ENCODE peak calls at places on chromosome 16, in nine cellular contexts. One of them, this sample, is unnamed.

GRCh38 chr16:66473654-66474519 is 46.8 kb downstream of the BEAN1 start:
- DNase-seq in T-helper 1 cell: no peak
- DNase-seq in ovary: no peak
- DNase-seq in AG08396: no peak
- DNase-seq in ACHN: no peak
- DNase-seq in retina: no peak
- DNase-seq in nucleus accumbens: no peak
- DNase-seq in stimulated activated naive B cell treated with anti-CD40 and anti-IgM and Interleukin-4, amounts not matched to agents 10 μg/mL and 1 μg/mL and 100 μg/mL, for 72 hours: no peak
- DNase-seq in progenitor cell of endocrine pancreas: no peak
- DNase-seq in this sample: no peak

GRCh38 chr16:3957344-3957980 is 76.9 kb upstream of the CREBBP start:
- DNase-seq in T-helper 1 cell: no peak
- DNase-seq in ovary: no peak
- DNase-seq in AG08396: no peak
- DNase-seq in ACHN: no peak
- DNase-seq in retina: no peak
- DNase-seq in nucleus accumbens: no peak
- DNase-seq in stimulated activated naive B cell treated with anti-CD40 and anti-IgM and Interleukin-4, amounts not matched to agents 10 μg/mL and 1 μg/mL and 100 μg/mL, for 72 hours: no peak
- DNase-seq in progenitor cell of endocrine pancreas: no peak
- DNase-seq in this sample: no peak

GRCh38 chr16:9138731-9139501 is 47.5 kb downstream of the HAPSTR1 start:
- DNase-seq in T-helper 1 cell: peak; percentile 46
- DNase-seq in ovary: peak; percentile 43
- DNase-seq in AG08396: peak; percentile 72
- DNase-seq in ACHN: peak; percentile 72
- DNase-seq in retina: peak; percentile 82
- DNase-seq in nucleus accumbens: peak; percentile 6
- DNase-seq in stimulated activated naive B cell treated with anti-CD40 and anti-IgM and Interleukin-4, amounts not matched to agents 10 μg/mL and 1 μg/mL and 100 μg/mL, for 72 hours: peak; percentile 52
- DNase-seq in progenitor cell of endocrine pancreas: peak; percentile 68
- DNase-seq in this sample: peak; percentile 46

GRCh38 chr16:734208-734980 is 6.4 kb downstream of the CIAO3 start:
- DNase-seq in T-helper 1 cell: no peak
- DNase-seq in ovary: no peak
- DNase-seq in AG08396: no peak
- DNase-seq in ACHN: no peak
- DNase-seq in retina: no peak
- DNase-seq in nucleus accumbens: no peak
- DNase-seq in stimulated activated naive B cell treated with anti-CD40 and anti-IgM and Interleukin-4, amounts not matched to agents 10 μg/mL and 1 μg/mL and 100 μg/mL, for 72 hours: no peak
- DNase-seq in progenitor cell of endocrine pancreas: no peak
- DNase-seq in this sample: no peak

GRCh38 chr16:28082624-28083023 is 19.1 kb upstream of the GSG1L start:
- DNase-seq in T-helper 1 cell: no peak
- DNase-seq in ovary: no peak
- DNase-seq in AG08396: no peak
- DNase-seq in ACHN: no peak
- DNase-seq in retina: peak; percentile 53
- DNase-seq in nucleus accumbens: no peak
- DNase-seq in stimulated activated naive B cell treated with anti-CD40 and anti-IgM and Interleukin-4, amounts not matched to agents 10 μg/mL and 1 μg/mL and 100 μg/mL, for 72 hours: no peak
- DNase-seq in progenitor cell of endocrine pancreas: no peak
- DNase-seq in this sample: no peak

GRCh38 chr16:62225675-62226074 is 189.4 kb upstream of the CDH8 start:
- DNase-seq in T-helper 1 cell: no peak
- DNase-seq in ovary: no peak
- DNase-seq in AG08396: no peak
- DNase-seq in ACHN: peak; percentile 95
- DNase-seq in retina: no peak
- DNase-seq in nucleus accumbens: no peak
- DNase-seq in stimulated activated naive B cell treated with anti-CD40 and anti-IgM and Interleukin-4, amounts not matched to agents 10 μg/mL and 1 μg/mL and 100 μg/mL, for 72 hours: peak; percentile 28
- DNase-seq in progenitor cell of endocrine pancreas: peak; percentile 15
- DNase-seq in this sample: peak; percentile 41

GRCh38 chr16:78098544-78099371 is 696 bp upstream of the WWOX start:
- DNase-seq in T-helper 1 cell: no peak
- DNase-seq in ovary: no peak
- DNase-seq in AG08396: no peak
- DNase-seq in ACHN: no peak
- DNase-seq in retina: no peak
- DNase-seq in nucleus accumbens: no peak
- DNase-seq in stimulated activated naive B cell treated with anti-CD40 and anti-IgM and Interleukin-4, amounts not matched to agents 10 μg/mL and 1 μg/mL and 100 μg/mL, for 72 hours: no peak
- DNase-seq in progenitor cell of endocrine pancreas: no peak
- DNase-seq in this sample: no peak

GRCh38 chr16:1668612-1669319 is 9.3 kb upstream of the JPT2 start:
- DNase-seq in T-helper 1 cell: no peak
- DNase-seq in ovary: no peak
- DNase-seq in AG08396: no peak
- DNase-seq in ACHN: no peak
- DNase-seq in retina: no peak
- DNase-seq in nucleus accumbens: no peak
- DNase-seq in stimulated activated naive B cell treated with anti-CD40 and anti-IgM and Interleukin-4, amounts not matched to agents 10 μg/mL and 1 μg/mL and 100 μg/mL, for 72 hours: no peak
- DNase-seq in progenitor cell of endocrine pancreas: no peak
- DNase-seq in this sample: no peak

GRCh38 chr16:71762186-71762585 is 37.7 kb upstream of the PHLPP2 start:
- DNase-seq in T-helper 1 cell: no peak
- DNase-seq in ovary: no peak
- DNase-seq in AG08396: no peak
- DNase-seq in ACHN: no peak
- DNase-seq in retina: no peak
- DNase-seq in nucleus accumbens: no peak
- DNase-seq in stimulated activated naive B cell treated with anti-CD40 and anti-IgM and Interleukin-4, amounts not matched to agents 10 μg/mL and 1 μg/mL and 100 μg/mL, for 72 hours: no peak
- DNase-seq in progenitor cell of endocrine pancreas: no peak
- DNase-seq in this sample: no peak

GRCh38 chr16:73033271-73033998 is 14.5 kb downstream of the ZFHX3 start:
- DNase-seq in T-helper 1 cell: no peak
- DNase-seq in ovary: no peak
- DNase-seq in AG08396: no peak
- DNase-seq in ACHN: no peak
- DNase-seq in retina: peak; percentile 52
- DNase-seq in nucleus accumbens: no peak
- DNase-seq in stimulated activated naive B cell treated with anti-CD40 and anti-IgM and Interleukin-4, amounts not matched to agents 10 μg/mL and 1 μg/mL and 100 μg/mL, for 72 hours: no peak
- DNase-seq in progenitor cell of endocrine pancreas: no peak
- DNase-seq in this sample: no peak

GRCh38 chr16:82633964-82634600 is 7.3 kb downstream of the CDH13 start:
- DNase-seq in T-helper 1 cell: no peak
- DNase-seq in ovary: no peak
- DNase-seq in AG08396: peak; percentile 64
- DNase-seq in ACHN: no peak
- DNase-seq in retina: peak; percentile 66
- DNase-seq in nucleus accumbens: no peak
- DNase-seq in stimulated activated naive B cell treated with anti-CD40 and anti-IgM and Interleukin-4, amounts not matched to agents 10 μg/mL and 1 μg/mL and 100 μg/mL, for 72 hours: no peak
- DNase-seq in progenitor cell of endocrine pancreas: no peak
- DNase-seq in this sample: peak; percentile 76

GRCh38 chr16:89317729-89318429 is 100.4 kb downstream of the ZNF778 start:
- DNase-seq in T-helper 1 cell: no peak
- DNase-seq in ovary: no peak
- DNase-seq in AG08396: no peak
- DNase-seq in ACHN: no peak
- DNase-seq in retina: no peak
- DNase-seq in nucleus accumbens: no peak
- DNase-seq in stimulated activated naive B cell treated with anti-CD40 and anti-IgM and Interleukin-4, amounts not matched to agents 10 μg/mL and 1 μg/mL and 100 μg/mL, for 72 hours: no peak
- DNase-seq in progenitor cell of endocrine pancreas: no peak
- DNase-seq in this sample: no peak

GRCh38 chr16:25014500-25015147 is 545 bp downstream of the ARHGAP17 start:
- DNase-seq in T-helper 1 cell: peak; percentile 16
- DNase-seq in ovary: peak; percentile 50
- DNase-seq in AG08396: peak; percentile 43
- DNase-seq in ACHN: peak; percentile 66
- DNase-seq in retina: peak; percentile 84
- DNase-seq in nucleus accumbens: peak; percentile 33
- DNase-seq in stimulated activated naive B cell treated with anti-CD40 and anti-IgM and Interleukin-4, amounts not matched to agents 10 μg/mL and 1 μg/mL and 100 μg/mL, for 72 hours: no peak
- DNase-seq in progenitor cell of endocrine pancreas: peak; percentile 21
- DNase-seq in this sample: peak; percentile 54

GRCh38 chr16:13517856-13518255 is 402.1 kb upstream of the ERCC4 start:
- DNase-seq in T-helper 1 cell: no peak
- DNase-seq in ovary: no peak
- DNase-seq in AG08396: no peak
- DNase-seq in ACHN: no peak
- DNase-seq in retina: peak; percentile 56
- DNase-seq in nucleus accumbens: no peak
- DNase-seq in stimulated activated naive B cell treated with anti-CD40 and anti-IgM and Interleukin-4, amounts not matched to agents 10 μg/mL and 1 μg/mL and 100 μg/mL, for 72 hours: no peak
- DNase-seq in progenitor cell of endocrine pancreas: no peak
- DNase-seq in this sample: no peak

GRCh38 chr16:3587547-3588110 is 10.4 kb upstream of the NLRC3 start:
- DNase-seq in T-helper 1 cell: no peak
- DNase-seq in ovary: no peak
- DNase-seq in AG08396: no peak
- DNase-seq in ACHN: no peak
- DNase-seq in retina: no peak
- DNase-seq in nucleus accumbens: no peak
- DNase-seq in stimulated activated naive B cell treated with anti-CD40 and anti-IgM and Interleukin-4, amounts not matched to agents 10 μg/mL and 1 μg/mL and 100 μg/mL, for 72 hours: no peak
- DNase-seq in progenitor cell of endocrine pancreas: no peak
- DNase-seq in this sample: no peak

GRCh38 chr16:58551496-58551895 is 36.2 kb downstream of the SETD6 start:
- DNase-seq in T-helper 1 cell: no peak
- DNase-seq in ovary: no peak
- DNase-seq in AG08396: no peak
- DNase-seq in ACHN: no peak
- DNase-seq in retina: no peak
- DNase-seq in nucleus accumbens: no peak
- DNase-seq in stimulated activated naive B cell treated with anti-CD40 and anti-IgM and Interleukin-4, amounts not matched to agents 10 μg/mL and 1 μg/mL and 100 μg/mL, for 72 hours: no peak
- DNase-seq in progenitor cell of endocrine pancreas: no peak
- DNase-seq in this sample: no peak

GRCh38 chr16:63745456-63745855 is 1376.4 kb downstream of the CDH11 start:
- DNase-seq in T-helper 1 cell: no peak
- DNase-seq in ovary: no peak
- DNase-seq in AG08396: no peak
- DNase-seq in ACHN: no peak
- DNase-seq in retina: no peak
- DNase-seq in nucleus accumbens: no peak
- DNase-seq in stimulated activated naive B cell treated with anti-CD40 and anti-IgM and Interleukin-4, amounts not matched to agents 10 μg/mL and 1 μg/mL and 100 μg/mL, for 72 hours: no peak
- DNase-seq in progenitor cell of endocrine pancreas: no peak
- DNase-seq in this sample: peak; percentile 12

GRCh38 chr16:82037666-82038065 is 2.6 kb downstream of the HSD17B2 start:
- DNase-seq in T-helper 1 cell: no peak
- DNase-seq in ovary: no peak
- DNase-seq in AG08396: no peak
- DNase-seq in ACHN: no peak
- DNase-seq in retina: no peak
- DNase-seq in nucleus accumbens: no peak
- DNase-seq in stimulated activated naive B cell treated with anti-CD40 and anti-IgM and Interleukin-4, amounts not matched to agents 10 μg/mL and 1 μg/mL and 100 μg/mL, for 72 hours: no peak
- DNase-seq in progenitor cell of endocrine pancreas: no peak
- DNase-seq in this sample: no peak

GRCh38 chr16:11896776-11897175 is 19.0 kb downstream of the GSPT1 start:
- DNase-seq in T-helper 1 cell: no peak
- DNase-seq in ovary: no peak
- DNase-seq in AG08396: peak; percentile 57
- DNase-seq in ACHN: peak; percentile 41
- DNase-seq in retina: no peak
- DNase-seq in nucleus accumbens: no peak
- DNase-seq in stimulated activated naive B cell treated with anti-CD40 and anti-IgM and Interleukin-4, amounts not matched to agents 10 μg/mL and 1 μg/mL and 100 μg/mL, for 72 hours: no peak
- DNase-seq in progenitor cell of endocrine pancreas: no peak
- DNase-seq in this sample: peak; percentile 64

GRCh38 chr16:143456-143855 is 5.0 kb upstream of the NPRL3 start:
- DNase-seq in T-helper 1 cell: no peak
- DNase-seq in ovary: no peak
- DNase-seq in AG08396: peak; percentile 35
- DNase-seq in ACHN: no peak
- DNase-seq in retina: no peak
- DNase-seq in nucleus accumbens: no peak
- DNase-seq in stimulated activated naive B cell treated with anti-CD40 and anti-IgM and Interleukin-4, amounts not matched to agents 10 μg/mL and 1 μg/mL and 100 μg/mL, for 72 hours: no peak
- DNase-seq in progenitor cell of endocrine pancreas: no peak
- DNase-seq in this sample: no peak

GRCh38 chr16:10333321-10334032 is 52.4 kb upstream of the ATF7IP2 start:
- DNase-seq in T-helper 1 cell: no peak
- DNase-seq in ovary: no peak
- DNase-seq in AG08396: no peak
- DNase-seq in ACHN: no peak
- DNase-seq in retina: no peak
- DNase-seq in nucleus accumbens: no peak
- DNase-seq in stimulated activated naive B cell treated with anti-CD40 and anti-IgM and Interleukin-4, amounts not matched to agents 10 μg/mL and 1 μg/mL and 100 μg/mL, for 72 hours: no peak
- DNase-seq in progenitor cell of endocrine pancreas: no peak
- DNase-seq in this sample: no peak

GRCh38 chr16:12881182-12881581 is 20.2 kb upstream of the SHISA9 start:
- DNase-seq in T-helper 1 cell: no peak
- DNase-seq in ovary: no peak
- DNase-seq in AG08396: no peak
- DNase-seq in ACHN: no peak
- DNase-seq in retina: no peak
- DNase-seq in nucleus accumbens: no peak
- DNase-seq in stimulated activated naive B cell treated with anti-CD40 and anti-IgM and Interleukin-4, amounts not matched to agents 10 μg/mL and 1 μg/mL and 100 μg/mL, for 72 hours: no peak
- DNase-seq in progenitor cell of endocrine pancreas: no peak
- DNase-seq in this sample: no peak

GRCh38 chr16:79728048-79728922 is 127.7 kb upstream of the MAF start:
- DNase-seq in T-helper 1 cell: no peak
- DNase-seq in ovary: no peak
- DNase-seq in AG08396: no peak
- DNase-seq in ACHN: no peak
- DNase-seq in retina: no peak
- DNase-seq in nucleus accumbens: no peak
- DNase-seq in stimulated activated naive B cell treated with anti-CD40 and anti-IgM and Interleukin-4, amounts not matched to agents 10 μg/mL and 1 μg/mL and 100 μg/mL, for 72 hours: no peak
- DNase-seq in progenitor cell of endocrine pancreas: no peak
- DNase-seq in this sample: no peak

GRCh38 chr16:82753821-82754220 is 127.1 kb downstream of the CDH13 start:
- DNase-seq in T-helper 1 cell: no peak
- DNase-seq in ovary: no peak
- DNase-seq in AG08396: no peak
- DNase-seq in ACHN: no peak
- DNase-seq in retina: no peak
- DNase-seq in nucleus accumbens: no peak
- DNase-seq in stimulated activated naive B cell treated with anti-CD40 and anti-IgM and Interleukin-4, amounts not matched to agents 10 μg/mL and 1 μg/mL and 100 μg/mL, for 72 hours: no peak
- DNase-seq in progenitor cell of endocrine pancreas: no peak
- DNase-seq in this sample: no peak

GRCh38 chr16:4498546-4499195 is 22.5 kb downstream of the HMOX2 start:
- DNase-seq in T-helper 1 cell: no peak
- DNase-seq in ovary: no peak
- DNase-seq in AG08396: no peak
- DNase-seq in ACHN: peak; percentile 62
- DNase-seq in retina: no peak
- DNase-seq in nucleus accumbens: no peak
- DNase-seq in stimulated activated naive B cell treated with anti-CD40 and anti-IgM and Interleukin-4, amounts not matched to agents 10 μg/mL and 1 μg/mL and 100 μg/mL, for 72 hours: no peak
- DNase-seq in progenitor cell of endocrine pancreas: no peak
- DNase-seq in this sample: no peak

GRCh38 chr16:64914-65255 is 7.5 kb downstream of the RHBDF1 start:
- DNase-seq in T-helper 1 cell: no peak
- DNase-seq in ovary: no peak
- DNase-seq in AG08396: no peak
- DNase-seq in ACHN: no peak
- DNase-seq in retina: no peak
- DNase-seq in nucleus accumbens: no peak
- DNase-seq in stimulated activated naive B cell treated with anti-CD40 and anti-IgM and Interleukin-4, amounts not matched to agents 10 μg/mL and 1 μg/mL and 100 μg/mL, for 72 hours: no peak
- DNase-seq in progenitor cell of endocrine pancreas: no peak
- DNase-seq in this sample: no peak

GRCh38 chr16:67563708-67564468 is 1.6 kb downstream of the CTCF start:
- DNase-seq in T-helper 1 cell: no peak
- DNase-seq in ovary: no peak
- DNase-seq in AG08396: peak; percentile 31
- DNase-seq in ACHN: peak; percentile 46
- DNase-seq in retina: no peak
- DNase-seq in nucleus accumbens: no peak
- DNase-seq in stimulated activated naive B cell treated with anti-CD40 and anti-IgM and Interleukin-4, amounts not matched to agents 10 μg/mL and 1 μg/mL and 100 μg/mL, for 72 hours: no peak
- DNase-seq in progenitor cell of endocrine pancreas: no peak
- DNase-seq in this sample: peak; percentile 70

GRCh38 chr16:85330694-85331188 is 218.5 kb upstream of the CIBAR2 start:
- DNase-seq in T-helper 1 cell: no peak
- DNase-seq in ovary: no peak
- DNase-seq in AG08396: peak; percentile 85
- DNase-seq in ACHN: peak; percentile 65
- DNase-seq in retina: no peak
- DNase-seq in nucleus accumbens: no peak
- DNase-seq in stimulated activated naive B cell treated with anti-CD40 and anti-IgM and Interleukin-4, amounts not matched to agents 10 μg/mL and 1 μg/mL and 100 μg/mL, for 72 hours: no peak
- DNase-seq in progenitor cell of endocrine pancreas: no peak
- DNase-seq in this sample: peak; percentile 85

GRCh38 chr16:73066927-73067670 is 19.2 kb upstream of the ZFHX3 start:
- DNase-seq in T-helper 1 cell: no peak
- DNase-seq in ovary: no peak
- DNase-seq in AG08396: no peak
- DNase-seq in ACHN: no peak
- DNase-seq in retina: peak; percentile 57
- DNase-seq in nucleus accumbens: no peak
- DNase-seq in stimulated activated naive B cell treated with anti-CD40 and anti-IgM and Interleukin-4, amounts not matched to agents 10 μg/mL and 1 μg/mL and 100 μg/mL, for 72 hours: no peak
- DNase-seq in progenitor cell of endocrine pancreas: no peak
- DNase-seq in this sample: peak; percentile 85

GRCh38 chr16:79843631-79844043 is 243.1 kb upstream of the MAF start:
- DNase-seq in T-helper 1 cell: no peak
- DNase-seq in ovary: no peak
- DNase-seq in AG08396: no peak
- DNase-seq in ACHN: no peak
- DNase-seq in retina: no peak
- DNase-seq in nucleus accumbens: no peak
- DNase-seq in stimulated activated naive B cell treated with anti-CD40 and anti-IgM and Interleukin-4, amounts not matched to agents 10 μg/mL and 1 μg/mL and 100 μg/mL, for 72 hours: no peak
- DNase-seq in progenitor cell of endocrine pancreas: no peak
- DNase-seq in this sample: no peak

GRCh38 chr16:84714028-84714427 is 14.2 kb downstream of the USP10 start:
- DNase-seq in T-helper 1 cell: no peak
- DNase-seq in ovary: no peak
- DNase-seq in AG08396: no peak
- DNase-seq in ACHN: no peak
- DNase-seq in retina: no peak
- DNase-seq in nucleus accumbens: no peak
- DNase-seq in stimulated activated naive B cell treated with anti-CD40 and anti-IgM and Interleukin-4, amounts not matched to agents 10 μg/mL and 1 μg/mL and 100 μg/mL, for 72 hours: no peak
- DNase-seq in progenitor cell of endocrine pancreas: no peak
- DNase-seq in this sample: no peak

This sample was measured in fibroblast of lung.